ENCODE peak calls at places on chromosomes 13 and 19, in seven cellular contexts. One of them, this sample, is unnamed.
A peak's percentile ranks its signal among the peaks of the same experiment; 100 is the strongest.

GRCh38 chr19:40190891-40191835 is at the start of gene MAP3K10:
- DNase-seq in thoracic aorta: peak; percentile 33
- DNase-seq in HCT116: no peak
- DNase-seq in activated T-helper 2 cell treated with anti-CD3 and anti-CD28 coated beads, Interferon-gamma antibody, Interleukin-2, Interleukin-4, amounts not matched to agents 10 μg/mL and 5 μg/mL and 100 μg/mL, durations not matched to agents 14 hours and 24 hours and 36 hours: peak; percentile 64
- DNase-seq in GM12865: peak; percentile 90
- DNase-seq in coronary artery: peak; percentile 83
- DNase-seq in HFF-Myc: no peak
- DNase-seq in this sample: no peak

GRCh38 chr19:48724796-48725753 is 5.5 kb upstream of the MAMSTR start:
- DNase-seq in GM12865: peak; percentile 63
- DNase-seq in HFF-Myc: peak; percentile 91
- DNase-seq in thoracic aorta: no peak
- DNase-seq in activated T-helper 2 cell treated with anti-CD3 and anti-CD28 coated beads, Interferon-gamma antibody, Interleukin-2, Interleukin-4, amounts not matched to agents 10 μg/mL and 5 μg/mL and 100 μg/mL, durations not matched to agents 14 hours and 24 hours and 36 hours: no peak
- DNase-seq in HCT116: peak; percentile 72
- DNase-seq in coronary artery: no peak
- DNase-seq in this sample: no peak

GRCh38 chr19:55189424-55189823 is 9.3 kb upstream of the SYT5 start:
- DNase-seq in GM12865: no peak
- DNase-seq in activated T-helper 2 cell treated with anti-CD3 and anti-CD28 coated beads, Interferon-gamma antibody, Interleukin-2, Interleukin-4, amounts not matched to agents 10 μg/mL and 5 μg/mL and 100 μg/mL, durations not matched to agents 14 hours and 24 hours and 36 hours: no peak
- DNase-seq in HFF-Myc: peak; percentile 86
- DNase-seq in coronary artery: no peak
- DNase-seq in HCT116: peak; percentile 88
- DNase-seq in thoracic aorta: no peak
- DNase-seq in this sample: peak; percentile 93

GRCh38 chr19:49626243-49626642 is 13.7 kb downstream of the RRAS start:
- DNase-seq in activated T-helper 2 cell treated with anti-CD3 and anti-CD28 coated beads, Interferon-gamma antibody, Interleukin-2, Interleukin-4, amounts not matched to agents 10 μg/mL and 5 μg/mL and 100 μg/mL, durations not matched to agents 14 hours and 24 hours and 36 hours: no peak
- DNase-seq in HFF-Myc: no peak
- DNase-seq in coronary artery: no peak
- DNase-seq in GM12865: no peak
- DNase-seq in HCT116: no peak
- DNase-seq in thoracic aorta: no peak
- DNase-seq in this sample: no peak

GRCh38 chr13:39210961-39211534 is 172.8 kb downstream of the NHLRC3 start:
- DNase-seq in coronary artery: no peak
- DNase-seq in GM12865: no peak
- DNase-seq in HCT116: no peak
- DNase-seq in activated T-helper 2 cell treated with anti-CD3 and anti-CD28 coated beads, Interferon-gamma antibody, Interleukin-2, Interleukin-4, amounts not matched to agents 10 μg/mL and 5 μg/mL and 100 μg/mL, durations not matched to agents 14 hours and 24 hours and 36 hours: no peak
- DNase-seq in thoracic aorta: no peak
- DNase-seq in HFF-Myc: no peak
- DNase-seq in this sample: no peak

GRCh38 chr19:15321739-15322138 is 10.6 kb downstream of the BRD4 start:
- DNase-seq in HCT116: no peak
- DNase-seq in GM12865: no peak
- DNase-seq in coronary artery: no peak
- DNase-seq in activated T-helper 2 cell treated with anti-CD3 and anti-CD28 coated beads, Interferon-gamma antibody, Interleukin-2, Interleukin-4, amounts not matched to agents 10 μg/mL and 5 μg/mL and 100 μg/mL, durations not matched to agents 14 hours and 24 hours and 36 hours: no peak
- DNase-seq in HFF-Myc: no peak
- DNase-seq in thoracic aorta: no peak
- DNase-seq in this sample: no peak

GRCh38 chr13:32491028-32491427 is 47.6 kb downstream of the N4BP2L2 start:
- DNase-seq in coronary artery: no peak
- DNase-seq in activated T-helper 2 cell treated with anti-CD3 and anti-CD28 coated beads, Interferon-gamma antibody, Interleukin-2, Interleukin-4, amounts not matched to agents 10 μg/mL and 5 μg/mL and 100 μg/mL, durations not matched to agents 14 hours and 24 hours and 36 hours: no peak
- DNase-seq in thoracic aorta: no peak
- DNase-seq in HFF-Myc: no peak
- DNase-seq in HCT116: no peak
- DNase-seq in GM12865: no peak
- DNase-seq in this sample: no peak

GRCh38 chr13:24215007-24215633 is 54.6 kb downstream of the SPATA13 start:
- DNase-seq in thoracic aorta: no peak
- DNase-seq in HCT116: no peak
- DNase-seq in GM12865: no peak
- DNase-seq in HFF-Myc: no peak
- DNase-seq in activated T-helper 2 cell treated with anti-CD3 and anti-CD28 coated beads, Interferon-gamma antibody, Interleukin-2, Interleukin-4, amounts not matched to agents 10 μg/mL and 5 μg/mL and 100 μg/mL, durations not matched to agents 14 hours and 24 hours and 36 hours: no peak
- DNase-seq in coronary artery: no peak
- DNase-seq in this sample: no peak

GRCh38 chr19:3589439-3589838 is 4.2 kb downstream of the GIPC3 start:
- DNase-seq in activated T-helper 2 cell treated with anti-CD3 and anti-CD28 coated beads, Interferon-gamma antibody, Interleukin-2, Interleukin-4, amounts not matched to agents 10 μg/mL and 5 μg/mL and 100 μg/mL, durations not matched to agents 14 hours and 24 hours and 36 hours: no peak
- DNase-seq in HFF-Myc: no peak
- DNase-seq in coronary artery: no peak
- DNase-seq in GM12865: no peak
- DNase-seq in HCT116: no peak
- DNase-seq in thoracic aorta: no peak
- DNase-seq in this sample: no peak

GRCh38 chr13:113211774-113212173 is 2.4 kb downstream of the CUL4A start:
- DNase-seq in GM12865: no peak
- DNase-seq in coronary artery: no peak
- DNase-seq in activated T-helper 2 cell treated with anti-CD3 and anti-CD28 coated beads, Interferon-gamma antibody, Interleukin-2, Interleukin-4, amounts not matched to agents 10 μg/mL and 5 μg/mL and 100 μg/mL, durations not matched to agents 14 hours and 24 hours and 36 hours: no peak
- DNase-seq in thoracic aorta: no peak
- DNase-seq in HFF-Myc: no peak
- DNase-seq in HCT116: no peak
- DNase-seq in this sample: no peak

GRCh38 chr13:75258159-75258782 is 223.7 kb downstream of the TBC1D4 start:
- DNase-seq in GM12865: peak; percentile 5
- DNase-seq in HCT116: peak; percentile 23
- DNase-seq in thoracic aorta: no peak
- DNase-seq in activated T-helper 2 cell treated with anti-CD3 and anti-CD28 coated beads, Interferon-gamma antibody, Interleukin-2, Interleukin-4, amounts not matched to agents 10 μg/mL and 5 μg/mL and 100 μg/mL, durations not matched to agents 14 hours and 24 hours and 36 hours: no peak
- DNase-seq in coronary artery: no peak
- DNase-seq in HFF-Myc: peak; percentile 25
- DNase-seq in this sample: no peak

GRCh38 chr19:35549174-35549788 is 3.9 kb downstream of the TMEM147 start:
- DNase-seq in coronary artery: no peak
- DNase-seq in HCT116: peak; percentile 34
- DNase-seq in thoracic aorta: no peak
- DNase-seq in HFF-Myc: no peak
- DNase-seq in activated T-helper 2 cell treated with anti-CD3 and anti-CD28 coated beads, Interferon-gamma antibody, Interleukin-2, Interleukin-4, amounts not matched to agents 10 μg/mL and 5 μg/mL and 100 μg/mL, durations not matched to agents 14 hours and 24 hours and 36 hours: peak; percentile 39
- DNase-seq in GM12865: peak; percentile 78
- DNase-seq in this sample: no peak

GRCh38 chr13:25042141-25042540 is 53.8 kb upstream of the PABPC3 start:
- DNase-seq in activated T-helper 2 cell treated with anti-CD3 and anti-CD28 coated beads, Interferon-gamma antibody, Interleukin-2, Interleukin-4, amounts not matched to agents 10 μg/mL and 5 μg/mL and 100 μg/mL, durations not matched to agents 14 hours and 24 hours and 36 hours: no peak
- DNase-seq in HCT116: no peak
- DNase-seq in coronary artery: no peak
- DNase-seq in HFF-Myc: no peak
- DNase-seq in thoracic aorta: no peak
- DNase-seq in GM12865: no peak
- DNase-seq in this sample: no peak

GRCh38 chr19:15180451-15181390 is 20.1 kb downstream of the NOTCH3 start:
- DNase-seq in GM12865: no peak
- DNase-seq in HFF-Myc: no peak
- DNase-seq in thoracic aorta: no peak
- DNase-seq in activated T-helper 2 cell treated with anti-CD3 and anti-CD28 coated beads, Interferon-gamma antibody, Interleukin-2, Interleukin-4, amounts not matched to agents 10 μg/mL and 5 μg/mL and 100 μg/mL, durations not matched to agents 14 hours and 24 hours and 36 hours: no peak
- DNase-seq in coronary artery: no peak
- DNase-seq in HCT116: no peak
- DNase-seq in this sample: no peak

GRCh38 chr19:42028304-42029216 is 34.5 kb upstream of the ATP1A3 start:
- DNase-seq in activated T-helper 2 cell treated with anti-CD3 and anti-CD28 coated beads, Interferon-gamma antibody, Interleukin-2, Interleukin-4, amounts not matched to agents 10 μg/mL and 5 μg/mL and 100 μg/mL, durations not matched to agents 14 hours and 24 hours and 36 hours: no peak
- DNase-seq in HFF-Myc: no peak
- DNase-seq in coronary artery: no peak
- DNase-seq in HCT116: peak; percentile 63
- DNase-seq in GM12865: peak; percentile 10
- DNase-seq in thoracic aorta: no peak
- DNase-seq in this sample: no peak

GRCh38 chr19:4474504-4475136 is 2.5 kb downstream of the HDGFL2 start:
- DNase-seq in HFF-Myc: no peak
- DNase-seq in activated T-helper 2 cell treated with anti-CD3 and anti-CD28 coated beads, Interferon-gamma antibody, Interleukin-2, Interleukin-4, amounts not matched to agents 10 μg/mL and 5 μg/mL and 100 μg/mL, durations not matched to agents 14 hours and 24 hours and 36 hours: no peak
- DNase-seq in thoracic aorta: no peak
- DNase-seq in HCT116: no peak
- DNase-seq in GM12865: peak; percentile 68
- DNase-seq in coronary artery: no peak
- DNase-seq in this sample: no peak

GRCh38 chr13:99805361-99805760 is 166.2 kb downstream of the ZIC5 start:
- DNase-seq in GM12865: no peak
- DNase-seq in activated T-helper 2 cell treated with anti-CD3 and anti-CD28 coated beads, Interferon-gamma antibody, Interleukin-2, Interleukin-4, amounts not matched to agents 10 μg/mL and 5 μg/mL and 100 μg/mL, durations not matched to agents 14 hours and 24 hours and 36 hours: no peak
- DNase-seq in thoracic aorta: no peak
- DNase-seq in HFF-Myc: no peak
- DNase-seq in coronary artery: no peak
- DNase-seq in HCT116: no peak
- DNase-seq in this sample: no peak